ENCODE peak calls at places on chromosomes 16 and 17, in five cellular contexts. D, I, B, E and C are unnamed samples.

GRCh38 chr16:1165511-1165910 is 12.6 kb downstream of the CACNA1H start:
- DNase-seq in D (no peak), E (no peak), I (no peak), B (no peak), C (no peak)

GRCh38 chr16:46961373-46962353 is 11.8 kb downstream of the DNAJA2 start:
- DNase-seq in I (no peak), D (peak; percentile 43), B (no peak), E (no peak), C (no peak)

GRCh38 chr17:36550491-36551417 is 6.0 kb downstream of the GGNBP2 start:
- DNase-seq in E (no peak), D (no peak), I (no peak), B (no peak), C (no peak)

GRCh38 chr17:63843387-63844292 is 1.2 kb upstream of the SMARCD2 start:
- DNase-seq in B (no peak), D (peak; percentile 70), E (peak; percentile 84), I (peak; percentile 18), C (no peak)

GRCh38 chr17:17303010-17303846 is at the start of gene NT5M:
- DNase-seq in B (peak; percentile 82), I (peak; percentile 71), D (peak; percentile 58), E (peak; percentile 74), C (peak; percentile 54)

GRCh38 chr16:3182608-3183444 is 5.2 kb upstream of the OR1F1 start:
- DNase-seq in I (peak; percentile 65), D (peak; percentile 55), B (peak; percentile 84), E (peak; percentile 59), C (no peak)

GRCh38 chr16:84144301-84144858 is 597 bp downstream of the HSDL1 start:
- DNase-seq in E (peak; percentile 44), D (peak; percentile 5), B (no peak), I (peak; percentile 41), C (no peak)

GRCh38 chr17:37024181-37024637 is 75.5 kb downstream of the AATF start:
- DNase-seq in B (no peak), I (no peak), E (no peak), D (no peak), C (no peak)

GRCh38 chr17:17547210-17547764 is 44.2 kb downstream of the PEMT start:
- DNase-seq in D (no peak), I (no peak), B (no peak), E (no peak), C (no peak)

GRCh38 chr17:75822800-75823166 is 21.4 kb downstream of the UNC13D start:
- DNase-seq in I (no peak), D (no peak), E (no peak), B (no peak), C (no peak)

GRCh38 chr17:13120864-13121263 is 103.0 kb upstream of the ELAC2 start:
- DNase-seq in D (no peak), B (no peak), I (no peak), E (no peak), C (no peak)

GRCh38 chr17:20721151-20721550 is 141.6 kb downstream of the CDRT15L2 start:
- DNase-seq in B (no peak), D (no peak), E (no peak), I (no peak), C (no peak)

GRCh38 chr17:74442670-74443515 is 11.0 kb downstream of the GPRC5C start:
- DNase-seq in I (no peak), D (no peak), B (peak; percentile 69), E (peak; percentile 16), C (no peak)

GRCh38 chr16:15897834-15898254 is 9.4 kb upstream of the CEP20 start:
- DNase-seq in I (peak; percentile 8), E (no peak), B (no peak), D (peak; percentile 79), C (no peak)

GRCh38 chr16:12869681-12870427 is 31.5 kb upstream of the SHISA9 start:
- DNase-seq in I (no peak), D (no peak), E (no peak), B (no peak), C (no peak)

GRCh38 chr16:55389426-55390073 is 65.5 kb downstream of the IRX6 start:
- DNase-seq in I (no peak), E (no peak), B (no peak), D (no peak), C (no peak)

GRCh38 chr17:1830288-1830687 is 483 bp downstream of the RPA1 start:
- DNase-seq in I (peak; percentile 18), B (peak; percentile 45), D (no peak), E (peak; percentile 65), C (peak; percentile 26)

DNA sequence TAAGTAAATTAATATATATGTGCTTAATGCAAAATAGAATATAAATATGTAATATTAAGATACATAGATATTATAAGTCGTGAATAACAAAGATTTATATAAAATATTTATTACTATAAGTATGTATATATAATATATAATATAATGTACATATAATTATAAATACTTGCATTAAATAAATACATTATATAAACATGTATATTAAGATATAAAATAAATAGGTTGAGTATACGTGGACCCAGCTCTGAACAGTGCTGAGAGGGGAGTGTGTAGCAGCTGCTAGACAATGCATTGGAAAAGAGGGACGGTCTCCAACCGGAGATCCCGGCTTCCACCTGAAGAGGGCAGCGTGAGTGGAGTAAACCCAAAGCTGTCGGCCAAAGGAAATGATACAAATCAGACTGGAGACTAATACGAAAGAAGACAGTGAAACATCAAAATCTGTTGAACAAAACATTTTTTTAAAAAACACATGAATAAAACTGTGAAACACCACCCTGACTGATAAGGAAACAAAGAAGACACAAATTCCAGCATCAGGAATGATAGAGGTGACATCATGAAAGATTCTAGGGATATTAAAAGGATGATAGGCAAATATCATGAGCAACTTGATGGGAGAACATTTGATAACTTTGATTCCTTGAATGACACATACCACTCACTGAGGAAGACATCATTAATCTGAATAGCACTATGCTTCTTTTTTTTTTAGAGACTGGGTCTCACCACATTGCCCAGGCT is 125.4 kb upstream of the CHMP6 start:
- DNase-seq in I (peak; percentile 73), D (peak; percentile 69), B (peak; percentile 76), E (peak; percentile 76), C (no peak)
- H3K4me2 ChIP-seq in I (no peak overlapping the region), D (no peak overlapping the region), B (no peak overlapping the region), E (no peak overlapping the region), C (no peak overlapping the region)

GRCh38 chr17:39674179-39674578 is 5.9 kb downstream of the PNMT start:
- DNase-seq in D (no peak), I (no peak), E (no peak), B (no peak), C (no peak)
- H3K18ac ChIP-seq in D (no peak overlapping the region), I (no peak overlapping the region), E (no peak overlapping the region), B (no peak overlapping the region), C (no peak overlapping the region)

GRCh38 chr16:66093217-66093616 is 273.3 kb upstream of the CDH5 start:
- DNase-seq in E (no peak), B (no peak), D (peak; percentile 54), I (peak; percentile 18), C (no peak)
- H2AFZ ChIP-seq in E (no peak overlapping the region), B (no peak overlapping the region), D (no peak overlapping the region), I (no peak overlapping the region), C (no peak overlapping the region)

GRCh38 chr17:29734640-29735039 is 111.9 kb upstream of the CORO6 start:
- DNase-seq in D (peak; percentile 49), I (peak; percentile 11), B (no peak), E (peak; percentile 58), C (no peak)

GRCh38 chr17:29742210-29742513 is 119.5 kb upstream of the CORO6 start:
- DNase-seq in E (no peak), B (no peak), I (no peak), D (no peak), C (no peak)

GRCh38 chr17:29744121-29744520 is 121.4 kb upstream of the CORO6 start:
- DNase-seq in D (no peak), B (no peak), E (no peak), I (no peak), C (no peak)

DNA sequence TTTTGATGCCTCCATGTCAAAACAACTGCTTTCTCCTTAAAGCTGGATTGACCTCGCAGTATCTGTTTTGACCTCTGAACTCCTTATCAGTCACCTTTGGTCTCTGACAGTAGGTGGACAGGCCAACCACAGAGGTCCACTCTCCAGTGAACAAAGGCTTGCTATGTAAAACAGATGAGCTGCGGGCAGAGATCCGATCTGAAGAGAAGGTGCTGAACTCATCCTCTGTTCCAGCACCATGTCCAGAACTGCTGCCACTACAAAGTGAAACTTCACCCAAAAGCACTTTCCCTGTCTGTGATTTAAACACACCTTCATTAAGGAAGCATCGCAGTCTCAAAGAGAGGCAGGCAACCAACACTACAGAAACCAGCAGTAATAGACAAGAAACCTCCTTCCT is 117.3 kb upstream of the CORO6 start:
- DNase-seq in E (no peak), I (no peak), B (no peak), D (no peak), C (peak; percentile 47)
- H3K4me2 ChIP-seq in E (no peak overlapping the region), I (no peak overlapping the region), B (no peak overlapping the region), D (peak overlapping the region; percentile 32), C (peak overlapping the region; percentile 19)